ENCODE peak calls at places on chromosomes 11 and 22, in four cellular contexts. R is right atrium auricular region; B is GM23248; N is CD8-positive, alpha-beta memory T cell. D is an unnamed sample.

GRCh38 chr11:66277475-66278391 is at the start of gene CNIH2:
- DNase-seq in R (no peak), B (peak; percentile 62), N (peak; percentile 45), D (peak; percentile 50)

GRCh38 chr11:106880121-106880520 is 138.2 kb downstream of the GUCY1A2 start:
- DNase-seq in R (no peak), B (no peak), N (no peak), D (no peak)

GRCh38 chr22:31652911-31653684 is 8.9 kb downstream of the PISD start:
- DNase-seq in R (no peak), B (no peak), N (no peak), D (no peak)

GRCh38 chr11:46388619-46389449 is 2.7 kb downstream of the CHRM4 start:
- DNase-seq in R (no peak), B (no peak), N (no peak), D (no peak)

GRCh38 chr11:109040303-109040702 is 375.4 kb downstream of the DDX10 start:
- DNase-seq in R (no peak), B (no peak), N (no peak), D (no peak)

GRCh38 chr11:121521145-121522042 is 68.6 kb upstream of the SORL1-AS1 start:
- DNase-seq in R (no peak), B (peak; percentile 35), N (no peak), D (no peak)

GRCh38 chr11:110119317-110119716 is 26.1 kb downstream of the ZC3H12C start:
- DNase-seq in R (no peak), B (no peak), N (no peak), D (no peak)

GRCh38 chr22:39785232-39785631 is 108.3 kb downstream of the ENTHD1 start:
- DNase-seq in R (no peak), B (no peak), N (no peak), D (no peak)

GRCh38 chr11:97742717-97743116 is 1278.0 kb upstream of the CNTN5 start:
- DNase-seq in R (no peak), B (no peak), N (no peak), D (no peak)

GRCh38 chr11:44607324-44607962 is 42.0 kb downstream of the CD82 start:
- DNase-seq in R (no peak), B (peak; percentile 74), N (no peak), D (no peak)

GRCh38 chr11:101336155-101336554 is 206.5 kb upstream of the PGR start:
- DNase-seq in R (no peak), B (no peak), N (no peak), D (no peak)

GRCh38 chr11:29200776-29201574 is 815.9 kb downstream of the KCNA4 start:
- DNase-seq in R (no peak), B (no peak), N (no peak), D (no peak)

GRCh38 chr22:26031641-26032040 is 137.6 kb upstream of the SEZ6L start:
- DNase-seq in R (no peak), B (no peak), N (no peak), D (no peak)

GRCh38 chr22:19352766-19353165 is 61.2 kb upstream of the CLTCL1 start:
- DNase-seq in R (no peak), B (no peak), N (no peak), D (no peak)

GRCh38 chr11:46669606-46670243 is 30.7 kb downstream of the ARHGAP1 start:
- DNase-seq in R (no peak), B (no peak), N (no peak), D (no peak)

GRCh38 chr11:44096360-44097188 is 1.1 kb downstream of the EXT2 start:
- DNase-seq in R (no peak), B (peak; percentile 77), N (no peak), D (no peak)

GRCh38 chr22:47341464-47341863 is 579.0 kb downstream of the TBC1D22A start:
- DNase-seq in R (no peak), B (no peak), N (no peak), D (no peak)

GRCh38 chr22:47343611-47344010 is 581.2 kb downstream of the TBC1D22A start:
- DNase-seq in R (no peak), B (no peak), N (no peak), D (no peak)

GRCh38 chr22:47342446-47342845 is 580.0 kb downstream of the TBC1D22A start:
- DNase-seq in R (no peak), B (no peak), N (no peak), D (no peak)

GRCh38 chr22:47344414-47344813 is 582.0 kb downstream of the TBC1D22A start:
- DNase-seq in R (peak; percentile 40), B (no peak), N (no peak), D (no peak)

DNA sequence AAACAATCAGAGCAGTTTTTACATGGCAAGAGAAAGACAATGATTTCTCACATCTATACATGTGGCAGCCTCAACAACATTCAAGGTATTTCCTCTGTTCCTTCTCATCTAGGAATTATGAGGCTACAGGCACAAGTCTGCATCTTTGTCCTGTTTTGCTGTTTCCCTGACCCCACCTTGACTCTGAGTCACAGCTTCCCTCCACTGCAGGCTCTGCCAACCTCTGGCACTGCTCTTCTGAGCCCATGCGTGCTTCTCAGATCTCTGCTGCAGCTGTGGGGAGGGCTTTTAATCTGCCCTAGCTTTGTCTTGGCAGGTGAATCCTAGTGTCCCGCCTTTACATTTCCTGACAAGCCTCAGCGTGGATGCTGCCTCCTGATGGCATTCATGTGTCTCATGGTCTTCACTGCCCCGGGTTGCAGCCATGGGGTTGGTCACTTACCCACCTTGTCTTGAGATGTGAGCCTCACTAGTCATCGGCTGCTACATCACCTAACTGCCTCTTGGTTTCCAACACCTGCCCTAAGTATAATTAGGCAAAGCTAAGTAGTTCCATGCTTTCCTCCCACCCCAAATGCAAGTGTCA is 578.5 kb downstream of the TBC1D22A start:
- DNase-seq in R (peak; percentile 47), B (peak; percentile 33), N (no peak), D (no peak)
- H3K9me3 ChIP-seq in R (no peaks in the 10 kb centered on the region), B (no peaks in the 10 kb centered on the region), N (no peaks in the 10 kb centered on the region), D (no peaks in the 10 kb centered on the region)

GRCh38 chr11:62667460-62667859 is 2.3 kb downstream of the CSKMT start:
- DNase-seq in R (no peak), B (no peak), N (no peak), D (no peak)

GRCh38 chr11:62666259-62666926 is 1.3 kb downstream of the CSKMT start:
- DNase-seq in R (no peak), B (peak; percentile 29), N (no peak), D (no peak)

GRCh38 chr11:62671272-62671603 is 235 bp upstream of the UQCC3 start:
- DNase-seq in R (no peak), B (peak; percentile 70), N (no peak), D (no peak)

GRCh38 chr11:62671604-62672528 is at the start of the genes LBHD1 and UQCC3:
- DNase-seq in R (peak; percentile 81), B (peak; percentile 91), N (peak; percentile 80), D (peak; percentile 72)

GRCh38 chr11:62669420-62670161 is 1.9 kb upstream of the UQCC3 start:
- DNase-seq in R (no peak), B (peak; percentile 38), N (no peak), D (no peak)
- H3K4me3 ChIP-seq in R (no peak overlapping the region), B (no peak overlapping the region), N (no peak overlapping the region), D (no peak overlapping the region)

DNA sequence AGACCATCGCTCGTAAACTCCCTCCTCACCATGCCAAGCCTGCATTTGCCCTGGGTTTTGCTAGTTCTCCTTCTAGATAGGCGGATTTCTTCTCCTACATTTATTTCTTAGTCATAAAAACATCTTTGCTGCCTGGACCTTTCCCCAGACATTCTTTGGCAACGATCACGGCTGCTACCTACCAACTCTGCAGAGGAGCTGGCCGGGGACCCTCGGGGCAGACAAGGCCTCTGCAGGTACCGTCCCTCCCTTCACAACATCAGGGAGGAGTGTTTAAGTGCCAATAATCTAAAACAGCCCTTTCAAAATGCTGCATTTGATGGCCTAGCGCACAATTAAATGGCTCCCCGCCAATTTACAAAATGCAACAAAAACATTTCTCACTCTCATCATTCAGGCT is 34.4 kb downstream of the BRD1 start:
- DNase-seq in R (no peak), B (no peak), N (no peak), D (no peak)
- H3K36me3 ChIP-seq in R (peaks cover 72% of the 10 kb centered on the region), B (peaks cover 60% of the 10 kb centered on the region), N (peaks cover 55% of the 10 kb centered on the region), D (peaks cover 72% of the 10 kb centered on the region)

GRCh38 chr22:49017769-49018330 is 809.8 kb downstream of the BRD1 start:
- DNase-seq in R (peak; percentile 54), B (no peak), N (no peak), D (no peak)

GRCh38 chr22:49018601-49019000 is 809.1 kb downstream of the BRD1 start:
- DNase-seq in R (peak; percentile 50), B (no peak), N (no peak), D (no peak)

GRCh38 chr22:49021097-49021925 is 806.4 kb downstream of the BRD1 start:
- DNase-seq in R (no peak), B (no peak), N (no peak), D (no peak)

GRCh38 chr22:49020314-49020713 is 807.4 kb downstream of the BRD1 start:
- DNase-seq in R (no peak), B (no peak), N (no peak), D (no peak)

DNA sequence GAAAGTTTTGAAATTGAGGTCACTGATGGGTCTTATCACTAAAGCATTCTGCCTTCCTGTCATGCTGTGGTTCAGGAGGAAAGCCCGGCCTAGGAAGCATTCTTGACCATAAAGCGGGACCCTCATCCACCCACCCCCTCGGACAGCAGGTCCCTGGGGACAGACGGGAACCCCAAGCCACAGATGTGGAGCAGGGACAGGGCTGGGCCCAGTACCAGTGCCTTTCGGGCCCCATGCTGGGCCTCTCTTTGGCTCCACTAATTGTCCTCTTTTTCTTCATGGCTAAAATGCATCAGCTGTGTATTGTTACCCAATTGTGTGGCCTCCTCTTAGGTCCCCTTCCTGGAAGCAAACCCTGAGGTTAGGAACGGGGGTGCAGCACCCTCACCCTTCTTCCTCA is 807.9 kb downstream of the BRD1 start:
- DNase-seq in R (no peak), B (no peak), N (no peak), D (no peak)
- H3K9me3 ChIP-seq in R (no peaks in the 10 kb centered on the region), B (no peaks in the 10 kb centered on the region), N (no peaks in the 10 kb centered on the region), D (no peaks in the 10 kb centered on the region)

GRCh38 chr11:35102267-35102666 is 36.7 kb upstream of the CD44 start:
- DNase-seq in R (no peak), B (no peak), N (no peak), D (no peak)
- H3K4me3 ChIP-seq in R (no peak overlapping the region), B (no peak overlapping the region), N (no peak overlapping the region), D (no peak overlapping the region)

GRCh38 chr11:116343270-116343669 is 429.5 kb downstream of the BUD13 start:
- DNase-seq in R (no peak), B (no peak), N (no peak), D (no peak)

GRCh38 chr11:116353517-116353916 is 419.3 kb downstream of the BUD13 start:
- DNase-seq in R (no peak), B (no peak), N (no peak), D (no peak)

GRCh38 chr11:116352881-116353280 is 419.9 kb downstream of the BUD13 start:
- DNase-seq in R (no peak), B (no peak), N (no peak), D (no peak)

DNA sequence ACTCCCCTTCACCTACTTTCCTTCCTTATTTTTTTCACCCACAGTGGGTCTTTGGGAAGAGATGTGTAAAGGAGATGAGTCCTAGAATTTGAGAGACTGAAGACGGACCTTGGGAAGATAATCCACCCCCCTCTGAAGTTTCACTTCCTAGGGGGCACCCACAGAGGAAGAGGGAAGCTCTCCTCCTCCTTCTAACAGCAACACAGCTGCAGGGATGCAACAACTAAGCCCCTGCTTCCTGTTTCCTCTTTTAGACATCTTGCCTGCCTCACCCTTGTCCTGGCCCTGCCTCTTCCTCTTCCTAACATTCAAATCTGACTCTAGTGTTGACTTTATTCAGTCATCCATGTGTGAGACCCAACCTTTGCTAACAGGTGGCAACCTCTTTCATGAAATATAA is 424.6 kb downstream of the BUD13 start:
- DNase-seq in R (no peak), B (no peak), N (no peak), D (no peak)
- H3K36me3 ChIP-seq in R (no peaks in the 10 kb centered on the region), B (no peaks in the 10 kb centered on the region), N (no peaks in the 10 kb centered on the region), D (no peaks in the 10 kb centered on the region)

D was measured in effector memory CD4-positive, alpha-beta T cell.